ENCODE peak calls at places on chromosomes 6 and 20, in four cellular contexts. G is NCI-H2081, C is HS-5, H is kidney tubule cell. F is an unnamed sample.

GRCh38 chr6:140203611-140204553 is 829.4 kb upstream of the CITED2 start:
- DNase-seq in G (no peak), C (no peak), H (no peak), F (no peak)

GRCh38 chr6:78835817-78836216 is 31.5 kb upstream of the IRAK1BP1 start:
- DNase-seq in G (no peak), C (no peak), H (peak), F (peak)

GRCh38 chr6:149028767-149029405 is 282.1 kb downstream of the UST start:
- DNase-seq in G (peak), C (peak), H (peak), F (peak)

GRCh38 chr6:33987531-33988021 is 158.3 kb downstream of the GRM4 start:
- DNase-seq in G (peak), C (no peak), H (no peak), F (no peak)

GRCh38 chr6:72464246-72464645 is 157.6 kb upstream of the KCNQ5 start:
- DNase-seq in G (no peak), C (no peak), H (no peak), F (no peak)

GRCh38 chr6:133899556-133899955 is 10.6 kb downstream of the TCF21 start:
- DNase-seq in G (no peak), C (no peak), H (no peak), F (no peak)

GRCh38 chr6:106913111-106913510 is 61.4 kb downstream of the CD24 start:
- DNase-seq in G (no peak), C (no peak), H (peak), F (no peak)

GRCh38 chr20:17749979-17750721 is 50.4 kb downstream of the BANF2 start:
- DNase-seq in G (no peak), C (no peak), H (no peak), F (no peak)

GRCh38 chr6:6569768-6570167 is 18.8 kb upstream of the LY86 start:
- DNase-seq in G (no peak), C (no peak), H (no peak), F (no peak)

GRCh38 chr6:113221850-113222249 is 635.3 kb upstream of the MARCKS start:
- DNase-seq in G (no peak), C (no peak), H (no peak), F (no peak)

GRCh38 chr6:142331075-142331551 is 29.3 kb downstream of the ADGRG6 start:
- DNase-seq in G (no peak), C (no peak), H (peak), F (no peak)

GRCh38 chr6:40900791-40901190 is 138.2 kb downstream of the UNC5CL start:
- DNase-seq in G (no peak), C (no peak), H (no peak), F (no peak)

GRCh38 chr6:149044394-149044965 is 273.0 kb upstream of the TAB2 start:
- DNase-seq in G (no peak), C (no peak), H (no peak), F (no peak)

GRCh38 chr6:6320901-6321300 is 439 bp upstream of the F13A1 start:
- DNase-seq in G (no peak), C (peak), H (peak), F (no peak)

GRCh38 chr6:26286168-26286854 is 78.7 kb upstream of the BTN3A2 start:
- DNase-seq in G (peak), C (peak), H (peak), F (peak)

GRCh38 chr6:156862711-156863110 is 85.5 kb downstream of the ARID1B start:
- DNase-seq in G (no peak), C (no peak), H (no peak), F (no peak)

GRCh38 chr20:62887147-62887859 is 25.7 kb upstream of the TCFL5 start:
- DNase-seq in G (peak), C (peak), H (peak), F (peak)

GRCh38 chr6:20875369-20875963 is 341.2 kb downstream of the CDKAL1 start:
- DNase-seq in G (peak), C (no peak), H (peak), F (no peak)

GRCh38 chr20:44092551-44093248 is 94.3 kb downstream of the JPH2 start:
- DNase-seq in G (no peak), C (no peak), H (peak), F (peak)

GRCh38 chr6:116697475-116697874 is 16.5 kb downstream of the KPNA5 start:
- DNase-seq in G (no peak), C (no peak), H (no peak), F (no peak)

GRCh38 chr20:8943638-8944037 is 125.2 kb upstream of the PLCB4 start:
- DNase-seq in G (no peak), C (no peak), H (peak), F (peak)

GRCh38 chr20:7976015-7976414 is 35.8 kb upstream of the HAO1 start:
- DNase-seq in G (no peak), C (no peak), H (no peak), F (no peak)

GRCh38 chr6:12474167-12475140 is 184.3 kb downstream of the EDN1 start:
- DNase-seq in G (no peak), C (no peak), H (peak), F (peak)

GRCh38 chr6:51963980-51964379 is 123.4 kb downstream of the PKHD1 start:
- DNase-seq in G (no peak), C (no peak), H (no peak), F (no peak)

GRCh38 chr6:143279385-143279784 is 171.1 kb downstream of the ADAT2 start:
- DNase-seq in G (peak), C (no peak), H (peak), F (peak)

GRCh38 chr6:99013145-99013544 is 65.4 kb upstream of the FBXL4 start:
- DNase-seq in G (no peak), C (peak), H (peak), F (no peak)

GRCh38 chr20:23023621-23024187 is 11.4 kb upstream of the SSTR4 start:
- DNase-seq in G (no peak), C (no peak), H (peak), F (no peak)

GRCh38 chr6:108781419-108782110 is 66.7 kb upstream of the ARMC2 start:
- DNase-seq in G (no peak), C (no peak), H (peak), F (no peak)

GRCh38 chr20:62542862-62543261 is 67.1 kb upstream of the GATA5 start:
- DNase-seq in G (no peak), C (no peak), H (no peak), F (no peak)